ENCODE peak calls at places on chromosome 2, in eight cellular contexts. D, X, V, S, L, U, K and Y are unnamed samples.
A peak's percentile ranks its signal among the peaks of the same experiment; 100 is the strongest.

GRCh38 chr2:219149667-219150066 is 10.9 kb downstream of the NHEJ1 start:
- DNase-seq in D (no peak), X (no peak), V (no peak), S (no peak), L (no peak), U (no peak), K (no peak), Y (no peak)

GRCh38 chr2:19848952-19849351 is 52.8 kb downstream of the TTC32 start:
- DNase-seq in D (no peak), X (no peak), V (no peak), S (no peak), L (no peak), U (no peak), K (no peak), Y (no peak)

GRCh38 chr2:86336350-86337234 is 834 bp downstream of the REEP1 start:
- DNase-seq in D (peak; percentile 13), X (no peak), V (no peak), S (no peak), L (peak; percentile 61), U (peak; percentile 31), K (peak; percentile 46), Y (no peak)

GRCh38 chr2:239821694-239822075 is 203.5 kb downstream of the NDUFA10 start:
- DNase-seq in D (no peak), X (no peak), V (no peak), S (no peak), L (no peak), U (no peak), K (no peak), Y (no peak)

GRCh38 chr2:18117592-18117991 is 239.1 kb downstream of the KCNS3 start:
- DNase-seq in D (peak; percentile 34), X (no peak), V (no peak), S (no peak), L (no peak), U (no peak), K (no peak), Y (peak; percentile 29)

GRCh38 chr2:47323009-47323821 is 79.7 kb upstream of the MSH2 start:
- DNase-seq in D (peak; percentile 87), X (peak; percentile 73), V (peak; percentile 42), S (peak; percentile 30), L (peak; percentile 86), U (peak; percentile 49), K (peak; percentile 82), Y (peak; percentile 73)

GRCh38 chr2:20365249-20365817 is 14.7 kb upstream of the PUM2 start:
- DNase-seq in D (no peak), X (no peak), V (no peak), S (no peak), L (peak; percentile 63), U (no peak), K (no peak), Y (no peak)

GRCh38 chr2:25215948-25216679 is 47.7 kb upstream of the POMC start:
- DNase-seq in D (no peak), X (no peak), V (peak; percentile 87), S (peak; percentile 82), L (peak; percentile 95), U (no peak), K (peak; percentile 89), Y (peak; percentile 84)

GRCh38 chr2:47033102-47033880 is 117.7 kb upstream of the MCFD2 start:
- DNase-seq in D (no peak), X (no peak), V (no peak), S (no peak), L (no peak), U (peak; percentile 54), K (no peak), Y (no peak)

GRCh38 chr2:41912766-41913165 is 135.1 kb upstream of the PKDCC start:
- DNase-seq in D (no peak), X (no peak), V (no peak), S (no peak), L (no peak), U (no peak), K (no peak), Y (no peak)

GRCh38 chr2:32926708-32927084 is 20.1 kb upstream of the LTBP1 start:
- DNase-seq in D (no peak), X (peak; percentile 67), V (no peak), S (no peak), L (no peak), U (no peak), K (no peak), Y (no peak)

GRCh38 chr2:116761864-116762263 is 1052.6 kb upstream of the DDX18 start:
- DNase-seq in D (no peak), X (no peak), V (no peak), S (no peak), L (no peak), U (no peak), K (no peak), Y (no peak)

GRCh38 chr2:224046752-224047151 is 7.7 kb upstream of the SERPINE2 start:
- DNase-seq in D (no peak), X (no peak), V (no peak), S (no peak), L (no peak), U (no peak), K (no peak), Y (no peak)

GRCh38 chr2:142757111-142757510 is 120.4 kb upstream of the KYNU start:
- DNase-seq in D (no peak), X (no peak), V (no peak), S (no peak), L (no peak), U (no peak), K (no peak), Y (no peak)

GRCh38 chr2:43218550-43219382 is 7.6 kb downstream of the ZFP36L2 start:
- DNase-seq in D (no peak), X (no peak), V (peak; percentile 89), S (peak; percentile 67), L (peak; percentile 69), U (peak; percentile 63), K (peak; percentile 77), Y (peak; percentile 62)

GRCh38 chr2:73827018-73827417 is 1.7 kb upstream of the STAMBP start:
- DNase-seq in D (no peak), X (no peak), V (no peak), S (no peak), L (no peak), U (no peak), K (no peak), Y (peak; percentile 13)

GRCh38 chr2:61970807-61971556 is 65.5 kb downstream of the COMMD1 start:
- DNase-seq in D (no peak), X (no peak), V (no peak), S (no peak), L (no peak), U (no peak), K (no peak), Y (no peak)